ENCODE peak calls at places on chromosome 3, in five cellular contexts. A, S, G, M and D are unnamed samples.

GRCh38 chr3:99562138-99562537 is 76.3 kb upstream of the COL8A1 start:
- DNase-seq in G (peak), A (no peak), S (peak), M (peak), D (peak)

GRCh38 chr3:69320867-69321266 is 65.0 kb downstream of the FRMD4B start:
- DNase-seq in A (no peak), S (no peak), M (no peak), G (no peak), D (no peak)

GRCh38 chr3:159884661-159885402 is 103.8 kb upstream of the IL12A start:
- DNase-seq in A (no peak), S (peak), G (peak), M (peak), D (no peak)

GRCh38 chr3:130658666-130659065 is 88.0 kb downstream of the PIK3R4 start:
- DNase-seq in S (peak), A (no peak), M (peak), G (no peak), D (no peak)

GRCh38 chr3:7382293-7383033 is 521.5 kb downstream of the GRM7 start:
- DNase-seq in M (no peak), G (peak), S (peak), A (no peak), D (no peak)

GRCh38 chr3:12727937-12728336 is 31.1 kb downstream of the TMEM40 start:
- DNase-seq in S (no peak), G (no peak), A (no peak), M (no peak), D (no peak)

GRCh38 chr3:114899186-114899931 is 247.7 kb downstream of the ZBTB20 start:
- DNase-seq in S (peak), M (no peak), A (no peak), G (no peak), D (peak)

GRCh38 chr3:49910409-49911123 is 6.9 kb upstream of the MST1R start:
- DNase-seq in A (no peak), G (no peak), M (no peak), S (no peak), D (no peak)

GRCh38 chr3:27590437-27591320 is 106.5 kb upstream of the SLC4A7 start:
- DNase-seq in A (no peak), G (peak), M (peak), S (no peak), D (peak)

GRCh38 chr3:183265157-183265642 is 12.1 kb downstream of the B3GNT5 start:
- DNase-seq in A (no peak), S (no peak), M (no peak), G (no peak), D (no peak)

GRCh38 chr3:81726132-81726531 is 35.3 kb downstream of the GBE1 start:
- DNase-seq in G (peak), A (no peak), M (peak), S (no peak), D (no peak)

GRCh38 chr3:43260412-43260811 is 25.9 kb upstream of the SNRK start:
- DNase-seq in G (no peak), A (no peak), M (peak), S (no peak), D (no peak)

GRCh38 chr3:16723994-16724393 is 118.8 kb upstream of the DAZL start:
- DNase-seq in G (no peak), M (no peak), S (peak), A (no peak), D (peak)

GRCh38 chr3:123027292-123028232 is at the start of gene SEMA5B:
- DNase-seq in M (peak), A (no peak), G (no peak), S (peak), D (no peak)

GRCh38 chr3:41345788-41346187 is 146.5 kb downstream of the CTNNB1 start:
- DNase-seq in S (no peak), G (no peak), M (no peak), A (no peak), D (no peak)

GRCh38 chr3:98778852-98779379 is 15.8 kb downstream of the ST3GAL6 start:
- DNase-seq in A (no peak), M (peak), G (no peak), S (peak), D (peak)

GRCh38 chr3:60190073-60190472 is 1061.2 kb downstream of the FHIT start:
- DNase-seq in A (no peak), M (no peak), G (no peak), S (no peak), D (no peak)

GRCh38 chr3:58271901-58272501 is 34.0 kb upstream of the RPP14 start:
- DNase-seq in S (no peak), A (no peak), G (peak), M (peak), D (peak)

GRCh38 chr3:53740946-53741345 is 105.3 kb downstream of the CHDH start:
- DNase-seq in S (no peak), G (no peak), A (no peak), M (no peak), D (no peak)

GRCh38 chr3:89522168-89522567 is 414.7 kb downstream of the EPHA3 start:
- DNase-seq in G (no peak), S (no peak), M (no peak), A (no peak), D (no peak)